ENCODE peak calls at places on chromosomes 7 and 10, in five cellular contexts. E is upper lobe of right lung; F is astrocyte; N is CD8-positive, alpha-beta T cell; G is Peyer's patch. Z is an unnamed sample. For H3K4me1 and H3K36me3, the result is how much of the 10 kb centered on the place peaks cover.

GRCh38 chr10:104257235-104257634 is 2.5 kb downstream of the GSTO1 start:
- DNase-seq in E (no peak), F (no peak), N (no peak), G (no peak), Z (no peak)

GRCh38 chr7:141686670-141687069 is 15.3 kb downstream of the DENND11 start:
- DNase-seq in E (no peak), F (no peak), N (no peak), G (no peak), Z (no peak)

GRCh38 chr7:133513608-133514007 is 260.7 kb downstream of the EXOC4 start:
- DNase-seq in E (no peak), F (peak), N (no peak), G (no peak), Z (no peak)

GRCh38 chr10:557792-558328 is 131.6 kb downstream of the DIP2C start:
- DNase-seq in E (no peak), F (no peak), N (no peak), G (peak), Z (no peak)

GRCh38 chr7:135922263-135922662 is 54.9 kb downstream of the MTPN start:
- DNase-seq in E (no peak), F (no peak), N (no peak), G (no peak), Z (no peak)

GRCh38 chr7:33215992-33216391 is 86.6 kb downstream of the BBS9 start:
- DNase-seq in E (no peak), F (no peak), N (no peak), G (no peak), Z (no peak)

GRCh38 chr7:128454808-128455555 is 696 bp upstream of the HILPDA start:
- DNase-seq in E (no peak), F (peak), N (no peak), G (no peak), Z (no peak)

GRCh38 chr10:47458466-47459154 is 25.3 kb downstream of the ANXA8 start:
- DNase-seq in E (no peak), F (peak), N (no peak), G (no peak), Z (peak)

GRCh38 chr7:105890290-105890997 is 14.0 kb upstream of the ATXN7L1 start:
- DNase-seq in E (no peak), F (peak), N (no peak), G (no peak), Z (no peak)

GRCh38 chr7:155843426-155844018 is 31.3 kb upstream of the SHH start:
- DNase-seq in E (no peak), F (no peak), N (no peak), G (no peak), Z (no peak)

GRCh38 chr10:102549549-102549948 is 45.8 kb downstream of the SUFU start:
- DNase-seq in E (no peak), F (no peak), N (no peak), G (no peak), Z (no peak)

GRCh38 chr7:8260871-8261707 is 878 bp downstream of the ICA1 start:
- DNase-seq in E (peak), F (no peak), N (no peak), G (no peak), Z (peak)

DNA sequence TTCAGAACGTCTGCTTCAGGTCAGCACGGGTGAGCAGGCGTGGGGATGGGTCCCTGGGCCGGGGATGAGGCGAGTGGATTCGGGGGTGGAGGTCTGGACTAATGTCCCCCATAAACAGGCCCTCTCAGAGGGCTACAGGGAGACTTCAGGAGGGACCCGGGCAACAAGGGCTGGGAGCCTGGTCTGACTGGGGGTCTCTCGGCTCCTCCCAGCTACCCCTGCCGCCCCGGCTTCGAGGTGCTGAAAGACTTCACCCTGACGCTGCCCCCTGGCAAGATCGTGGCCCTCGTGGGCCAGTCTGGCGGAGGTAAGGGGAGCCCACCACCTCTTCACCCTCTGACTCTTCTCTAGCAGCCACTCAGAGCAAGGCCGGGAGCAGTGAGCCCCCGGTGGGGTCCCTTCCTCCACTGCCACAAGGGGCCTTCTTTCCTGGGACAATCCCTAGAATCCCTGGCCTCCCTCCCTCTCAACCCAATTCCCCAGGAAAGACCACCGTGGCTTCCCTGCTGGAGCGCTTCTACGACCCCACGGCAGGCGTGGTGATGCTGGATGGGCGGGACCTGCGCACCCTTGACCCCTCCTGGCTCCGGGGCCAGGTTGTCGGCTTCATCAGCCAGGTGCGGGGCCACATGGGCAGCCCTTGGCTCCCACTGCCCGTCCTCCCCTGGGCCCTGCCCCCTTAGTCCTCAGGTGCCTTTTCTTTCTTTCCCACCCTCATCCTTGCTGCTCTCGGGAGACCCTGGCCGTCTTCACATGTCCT is 7.5 kb upstream of the ASIC3 start:
- DNase-seq in E (no peak), F (no peak), N (no peak), G (no peak), Z (no peak)
- H3K4me1 ChIP-seq in E (under half), F (under half), N (under half), G (under half), Z (under half)

DNA sequence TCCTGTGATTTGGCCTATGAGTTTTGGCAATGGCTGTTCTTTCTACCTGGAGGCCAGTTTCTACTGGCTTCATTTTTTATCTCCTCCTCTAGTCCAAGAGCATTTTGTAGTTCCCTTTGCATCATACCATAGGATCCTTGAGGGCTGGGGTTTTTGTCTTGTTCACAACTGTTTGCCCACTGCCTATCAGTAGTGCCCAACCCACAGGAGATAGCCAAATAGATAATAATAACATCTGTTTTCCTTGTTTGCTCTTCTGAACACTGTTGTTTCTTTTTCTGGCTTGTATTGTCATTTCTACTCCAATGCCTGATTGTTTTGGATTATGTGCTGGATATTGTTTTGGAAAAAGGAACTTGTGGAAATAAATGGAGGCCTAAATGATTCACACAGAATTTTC is 3.4 kb downstream of the CDK1 start:
- DNase-seq in E (no peak), F (no peak), N (no peak), G (no peak), Z (no peak)
- H3K36me3 ChIP-seq in E (under half), F (under half), N (under half), G (under half), Z (under half)

DNA sequence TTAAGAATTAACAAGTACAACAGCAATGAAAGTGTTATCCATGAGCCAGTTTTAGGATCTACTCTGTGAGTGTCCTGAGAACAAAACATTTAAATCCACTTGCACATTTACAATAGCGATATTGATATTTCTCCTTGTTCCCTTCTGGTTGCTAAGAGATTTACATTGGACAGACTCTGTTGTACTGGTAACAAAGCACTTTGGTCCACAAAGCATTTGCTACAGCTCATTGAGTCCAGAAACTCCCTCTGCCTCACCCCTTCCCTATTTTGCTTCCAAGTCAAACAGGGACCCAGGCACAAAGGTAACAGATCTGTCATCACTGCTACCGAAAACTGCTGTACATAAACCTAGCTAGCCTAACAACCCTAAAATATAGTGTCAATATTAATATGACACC is 2.1 kb downstream of the ANK3 start:
- DNase-seq in E (no peak), F (no peak), N (no peak), G (no peak), Z (peak)
- H3K4me1 ChIP-seq in E (under half), F (under half), N (under half), G (under half), Z (under half)

GRCh38 chr7:16684935-16685334 is 39.0 kb downstream of the BZW2 start:
- DNase-seq in E (no peak), F (no peak), N (no peak), G (no peak), Z (no peak)
- H3K36me3 ChIP-seq in E (under half), F (half or more), N (under half), G (under half), Z (under half)

GRCh38 chr10:126215767-126216166 is 172.5 kb downstream of the ADAM12 start:
- DNase-seq in E (no peak), F (no peak), N (no peak), G (no peak), Z (no peak)
- H3K4me1 ChIP-seq in E (under half), F (under half), N (under half), G (under half), Z (under half)

DNA sequence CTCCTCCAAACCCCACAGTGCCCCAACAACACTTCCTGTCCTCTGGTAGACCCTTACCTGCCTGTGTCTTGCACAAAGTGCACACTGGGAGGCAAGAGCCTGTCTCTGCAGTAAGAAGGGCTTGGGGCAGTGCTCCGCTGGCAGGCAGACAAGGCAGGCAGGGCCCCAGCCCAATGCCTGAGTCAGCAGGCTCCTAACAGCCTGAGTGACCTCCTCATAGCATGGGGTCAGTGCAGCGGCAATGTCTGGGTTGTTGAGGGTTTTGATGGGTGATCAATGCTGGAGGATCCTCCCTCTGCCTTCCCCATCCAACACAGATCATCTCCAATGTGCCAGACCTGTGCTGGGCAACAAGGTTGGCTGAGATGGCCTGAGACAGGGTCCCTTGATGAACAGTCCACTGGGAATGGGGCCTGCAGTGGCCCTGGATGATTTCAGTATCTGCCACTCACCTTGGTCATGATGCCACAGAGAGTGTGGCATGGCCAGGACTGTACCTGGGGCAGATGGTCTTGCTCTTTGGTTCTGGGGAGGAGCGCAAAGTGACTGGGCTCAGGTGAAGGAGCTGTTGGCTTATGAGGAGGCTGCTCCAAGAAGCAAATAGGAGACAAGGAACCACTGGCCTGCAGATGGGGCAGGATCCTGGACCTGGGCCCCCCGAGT is 55.6 kb upstream of the CAMK2B start:
- DNase-seq in E (no peak), F (peak), N (no peak), G (no peak), Z (no peak)
- H3K36me3 ChIP-seq in E (under half), F (under half), N (under half), G (under half), Z (under half)

DNA sequence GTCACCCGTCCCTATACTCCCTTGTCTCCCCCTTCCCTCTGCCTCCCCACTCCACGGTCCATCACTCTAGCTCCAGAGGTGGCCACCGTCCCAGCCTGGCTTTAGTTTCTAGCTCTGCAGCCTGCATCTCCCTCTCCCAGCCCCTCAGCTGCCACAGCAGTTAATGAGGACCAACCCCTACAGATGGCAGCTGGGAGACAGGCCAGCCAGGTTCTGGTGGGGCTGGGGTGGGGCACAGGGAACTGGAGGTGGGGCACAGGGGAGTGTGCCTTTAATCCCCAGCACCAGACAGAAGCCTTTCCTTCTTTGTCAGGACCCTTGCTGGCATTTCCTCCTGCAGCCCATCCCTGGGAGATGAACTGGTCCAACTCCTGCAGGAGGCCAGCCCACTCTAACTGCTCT is 21.1 kb downstream of the UNC5B start:
- DNase-seq in E (no peak), F (no peak), N (no peak), G (no peak), Z (no peak)
- H3K4me1 ChIP-seq in E (under half), F (under half), N (under half), G (under half), Z (under half)